ENCODE peak calls at places on chromosomes 7 and 10, in six cellular contexts. M is NCI-H2107, L is glomerular endothelial cell, W is RPMI7951, Q is NCI-H2081 treated with DMSO at 0.1 percent for 48 hours, R is breast epithelium. X is an unnamed sample.

GRCh38 chr10:80684217-80684616 is 146.5 kb downstream of the SH2D4B start:
- DNase-seq in W (peak), R (no peak), Q (no peak), L (no peak), M (no peak), X (no peak)

GRCh38 chr10:97355571-97355975 is 21.0 kb upstream of the FRAT2 start:
- DNase-seq in W (no peak), R (no peak), M (no peak), L (no peak), Q (no peak), X (no peak)

GRCh38 chr10:78408671-78409472 is 375.2 kb downstream of the RPS24 start:
- DNase-seq in L (no peak), W (peak), Q (no peak), M (peak), R (peak), X (no peak)

GRCh38 chr7:2059964-2060700 is 172.6 kb downstream of the MAD1L1 start:
- DNase-seq in Q (no peak), L (no peak), R (no peak), M (no peak), W (no peak), X (no peak)

GRCh38 chr10:4409281-4409680 is 416.7 kb upstream of the AKR1E2 start:
- DNase-seq in R (no peak), M (no peak), L (no peak), Q (no peak), W (no peak), X (no peak)

GRCh38 chr10:100670828-100671479 is 74.4 kb upstream of the PAX2 start:
- DNase-seq in M (no peak), L (no peak), R (no peak), W (no peak), Q (no peak), X (no peak)

GRCh38 chr10:101967713-101968112 is 88.3 kb downstream of the ARMH3 start:
- DNase-seq in R (no peak), M (no peak), L (no peak), W (no peak), Q (no peak), X (no peak)

GRCh38 chr7:134806197-134806596 is 26.8 kb downstream of the CALD1 start:
- DNase-seq in L (no peak), R (no peak), W (no peak), Q (no peak), M (no peak), X (no peak)

GRCh38 chr10:110511734-110512449 is 14.2 kb downstream of the DUSP5 start:
- DNase-seq in M (no peak), L (no peak), R (no peak), Q (no peak), W (no peak), X (no peak)

GRCh38 chr10:132449051-132449825 is 52.2 kb downstream of the PWWP2B start:
- DNase-seq in R (no peak), Q (no peak), L (no peak), M (no peak), W (peak), X (no peak)

GRCh38 chr10:110336111-110336721 is 31.5 kb upstream of the SMNDC1 start:
- DNase-seq in Q (no peak), L (no peak), R (peak), W (peak), M (no peak), X (no peak)

GRCh38 chr10:75233444-75234016 is 2.2 kb downstream of the COMTD1 start:
- DNase-seq in Q (no peak), R (no peak), W (no peak), M (no peak), L (no peak), X (no peak)

GRCh38 chr10:20970044-20970443 is 72.9 kb upstream of the NEBL start:
- DNase-seq in R (no peak), M (no peak), Q (no peak), W (peak), L (no peak), X (no peak)

GRCh38 chr7:74479961-74480829 is 26.5 kb downstream of the GTF2IRD1 start:
- DNase-seq in M (peak), R (peak), W (peak), L (no peak), Q (peak), X (no peak)

GRCh38 chr10:3666525-3667302 is 118.3 kb downstream of the KLF6 start:
- DNase-seq in M (peak), R (no peak), L (no peak), Q (no peak), W (no peak), X (no peak)

GRCh38 chr10:71081912-71082311 is 130.5 kb upstream of the UNC5B start:
- DNase-seq in L (no peak), Q (no peak), W (no peak), R (peak), M (no peak), X (no peak)

GRCh38 chr10:109958059-109958458 is 34.7 kb upstream of the XPNPEP1 start:
- DNase-seq in M (no peak), Q (no peak), R (no peak), W (no peak), L (no peak), X (no peak)

GRCh38 chr7:158016171-158017087 is 571.2 kb downstream of the PTPRN2 start:
- DNase-seq in L (no peak), W (no peak), R (no peak), M (peak), Q (peak), X (no peak)

X was measured in NCI-H1436 treated with DMSO at 0.1 percent for 48 hours.